ENCODE peak calls at places on chromosomes 2 and 18, in seven cellular contexts. One of them, this sample, is unnamed.

GRCh38 chr18:35971661-35972196 is 750 bp upstream of the RMP24 start:
- DNase-seq in H54: no peak
- DNase-seq in amniotic stem cell: no peak
- DNase-seq in mesothelial cell of epicardium: no peak
- DNase-seq in COR-L47: peak
- DNase-seq in kidney: no peak
- DNase-seq in naive thymus-derived CD8-positive, alpha-beta T cell: no peak
- DNase-seq in this sample: no peak

GRCh38 chr2:70714141-70714905 is 53.7 kb downstream of the ADD2 start:
- DNase-seq in kidney: no peak
- DNase-seq in COR-L47: no peak
- DNase-seq in amniotic stem cell: no peak
- DNase-seq in naive thymus-derived CD8-positive, alpha-beta T cell: no peak
- DNase-seq in H54: no peak
- DNase-seq in mesothelial cell of epicardium: no peak
- DNase-seq in this sample: no peak

GRCh38 chr18:51191139-51191717 is 6.3 kb downstream of the MEX3C start:
- DNase-seq in H54: no peak
- DNase-seq in amniotic stem cell: no peak
- DNase-seq in mesothelial cell of epicardium: no peak
- DNase-seq in kidney: no peak
- DNase-seq in COR-L47: no peak
- DNase-seq in naive thymus-derived CD8-positive, alpha-beta T cell: peak
- DNase-seq in this sample: no peak

GRCh38 chr2:78766459-78766858 is 259.0 kb upstream of the REG3G start:
- DNase-seq in naive thymus-derived CD8-positive, alpha-beta T cell: no peak
- DNase-seq in COR-L47: no peak
- DNase-seq in mesothelial cell of epicardium: no peak
- DNase-seq in kidney: no peak
- DNase-seq in amniotic stem cell: no peak
- DNase-seq in H54: no peak
- DNase-seq in this sample: no peak

GRCh38 chr2:85935746-85936208 is 47.0 kb upstream of the ST3GAL5 start:
- DNase-seq in kidney: no peak
- DNase-seq in H54: peak
- DNase-seq in amniotic stem cell: peak
- DNase-seq in naive thymus-derived CD8-positive, alpha-beta T cell: no peak
- DNase-seq in mesothelial cell of epicardium: no peak
- DNase-seq in COR-L47: no peak
- DNase-seq in this sample: peak

GRCh38 chr2:116877274-116877673 is 937.2 kb upstream of the DDX18 start:
- DNase-seq in amniotic stem cell: no peak
- DNase-seq in mesothelial cell of epicardium: no peak
- DNase-seq in naive thymus-derived CD8-positive, alpha-beta T cell: no peak
- DNase-seq in COR-L47: no peak
- DNase-seq in kidney: no peak
- DNase-seq in H54: no peak
- DNase-seq in this sample: no peak

GRCh38 chr2:240455719-240456606 is 20.5 kb downstream of the GPC1 start:
- DNase-seq in kidney: peak
- DNase-seq in H54: no peak
- DNase-seq in mesothelial cell of epicardium: no peak
- DNase-seq in amniotic stem cell: no peak
- DNase-seq in COR-L47: no peak
- DNase-seq in naive thymus-derived CD8-positive, alpha-beta T cell: no peak
- DNase-seq in this sample: no peak

GRCh38 chr2:25159947-25160346 is 8.4 kb downstream of the POMC start:
- DNase-seq in COR-L47: no peak
- DNase-seq in H54: peak
- DNase-seq in mesothelial cell of epicardium: no peak
- DNase-seq in kidney: no peak
- DNase-seq in amniotic stem cell: no peak
- DNase-seq in naive thymus-derived CD8-positive, alpha-beta T cell: no peak
- DNase-seq in this sample: no peak

GRCh38 chr18:59386909-59387515 is 27.9 kb upstream of the LMAN1 start:
- DNase-seq in COR-L47: peak
- DNase-seq in amniotic stem cell: no peak
- DNase-seq in mesothelial cell of epicardium: no peak
- DNase-seq in naive thymus-derived CD8-positive, alpha-beta T cell: no peak
- DNase-seq in H54: no peak
- DNase-seq in kidney: no peak
- DNase-seq in this sample: no peak

GRCh38 chr2:162063281-162063680 is 10.7 kb downstream of the DPP4 start:
- DNase-seq in COR-L47: no peak
- DNase-seq in H54: no peak
- DNase-seq in mesothelial cell of epicardium: no peak
- DNase-seq in naive thymus-derived CD8-positive, alpha-beta T cell: no peak
- DNase-seq in amniotic stem cell: no peak
- DNase-seq in kidney: no peak
- DNase-seq in this sample: no peak

GRCh38 chr2:128501022-128501690 is 182.5 kb upstream of the HS6ST1 start:
- DNase-seq in COR-L47: no peak
- DNase-seq in naive thymus-derived CD8-positive, alpha-beta T cell: no peak
- DNase-seq in mesothelial cell of epicardium: no peak
- DNase-seq in H54: no peak
- DNase-seq in amniotic stem cell: no peak
- DNase-seq in kidney: no peak
- DNase-seq in this sample: no peak

GRCh38 chr2:52365946-52366345 is 1334.0 kb upstream of the NRXN1 start:
- DNase-seq in mesothelial cell of epicardium: no peak
- DNase-seq in naive thymus-derived CD8-positive, alpha-beta T cell: no peak
- DNase-seq in amniotic stem cell: no peak
- DNase-seq in COR-L47: peak
- DNase-seq in H54: no peak
- DNase-seq in kidney: no peak
- DNase-seq in this sample: no peak

GRCh38 chr2:12363569-12363968 is 353.2 kb upstream of the TRIB2 start:
- DNase-seq in COR-L47: no peak
- DNase-seq in H54: no peak
- DNase-seq in kidney: no peak
- DNase-seq in amniotic stem cell: no peak
- DNase-seq in naive thymus-derived CD8-positive, alpha-beta T cell: no peak
- DNase-seq in mesothelial cell of epicardium: no peak
- DNase-seq in this sample: no peak